ENCODE peak calls at places on chromosomes 11 and 22, in nine cellular contexts. N, E, G, H, R, T, S, D and Q are unnamed samples. For H3K36me3, the result is how much of the 10 kb centered on the place peaks cover.

GRCh38 chr11:33500865-33501479 is 199.7 kb downstream of the C11orf91 start:
- DNase-seq in H (no peak), N (peak), T (no peak), S (no peak), R (peak), G (no peak), D (no peak), E (no peak), Q (no peak)

GRCh38 chr11:73172992-73173656 is 31.0 kb upstream of the FCHSD2 start:
- DNase-seq in R (no peak), S (no peak), T (no peak), E (no peak), G (peak), H (no peak), D (no peak), N (no peak), Q (no peak)

GRCh38 chr11:2213384-2213842 is 41.8 kb upstream of the TH start:
- DNase-seq in T (peak), N (no peak), G (peak), R (peak), E (peak), H (peak), D (no peak), S (no peak), Q (no peak)

GRCh38 chr11:8389034-8389996 is 125.6 kb upstream of the LMO1 start:
- DNase-seq in R (no peak), N (peak), T (peak), D (no peak), E (no peak), H (no peak), S (no peak), G (no peak), Q (no peak)

GRCh38 chr11:35096737-35097136 is 42.2 kb upstream of the CD44 start:
- DNase-seq in G (no peak), T (no peak), R (no peak), D (no peak), S (no peak), E (no peak), H (no peak), N (peak), Q (no peak)

GRCh38 chr11:10451399-10452116 is 3.5 kb upstream of the AMPD3 start:
- DNase-seq in T (no peak), S (no peak), G (no peak), N (peak), D (no peak), H (no peak), R (no peak), E (no peak), Q (no peak)

GRCh38 chr22:41831828-41832552 is 915 bp upstream of the SREBF2 start:
- DNase-seq in T (no peak), E (no peak), R (no peak), S (no peak), D (no peak), H (no peak), G (no peak), N (no peak), Q (no peak)

GRCh38 chr11:65185869-65186341 is 4.2 kb downstream of the CAPN1 start:
- DNase-seq in G (peak), T (no peak), R (peak), N (no peak), D (no peak), H (no peak), E (peak), S (no peak), Q (no peak)

DNA sequence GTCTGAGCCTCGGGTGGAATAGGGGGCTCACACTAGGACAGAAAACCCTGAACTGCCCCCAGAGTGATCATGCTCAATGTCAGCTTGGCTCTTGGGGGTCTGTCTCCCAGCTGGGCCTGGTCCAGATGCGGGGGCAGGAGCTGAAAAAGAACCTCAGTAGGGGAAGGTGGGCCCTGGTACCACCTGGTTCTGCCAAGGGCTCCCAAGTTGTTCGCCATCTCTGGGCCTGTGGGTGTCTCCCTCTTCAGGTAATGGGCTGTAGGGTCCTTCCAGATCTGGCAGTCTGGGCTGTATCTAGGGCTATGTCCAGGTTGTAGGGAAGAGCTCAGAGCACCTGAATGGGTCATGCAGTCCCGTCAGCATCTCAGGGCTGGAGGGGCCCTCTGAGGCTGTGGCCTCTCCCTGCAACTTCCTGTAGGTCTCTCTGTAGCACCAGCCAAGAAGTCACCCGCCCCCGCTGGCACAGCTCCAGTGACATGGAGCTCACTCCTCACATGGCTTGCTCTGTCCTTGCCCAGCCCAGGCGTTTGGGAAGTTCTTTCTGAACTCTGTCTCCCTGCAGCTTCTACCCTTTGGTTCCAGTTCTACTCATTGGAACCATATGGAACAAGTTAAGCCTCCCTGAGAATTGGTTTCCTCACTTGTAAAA is 33.0 kb upstream of the SOX10 start:
- DNase-seq in T (peak), N (peak), E (peak), H (peak), G (peak), S (no peak), R (no peak), D (peak), Q (no peak)
- TF ChIP-seq CTCF in T (no peak), N (no peak), E (no peak), H (no peak), G (no peak), S (no peak), R (peak), D (no peak), Q (no peak)

GRCh38 chr11:132941761-132942160 is 590.5 kb downstream of the OPCML start:
- DNase-seq in S (peak), N (no peak), H (no peak), R (no peak), T (no peak), E (no peak), D (no peak), G (no peak), Q (no peak)

GRCh38 chr11:132942611-132943324 is 589.5 kb downstream of the OPCML start:
- DNase-seq in D (no peak), N (no peak), T (no peak), H (no peak), E (no peak), R (peak), S (peak), G (no peak), Q (no peak)

GRCh38 chr11:132944557-132944920 is 587.8 kb downstream of the OPCML start:
- DNase-seq in D (no peak), T (no peak), H (no peak), R (peak), N (no peak), E (no peak), G (no peak), S (peak), Q (no peak)

GRCh38 chr11:132943737-132944556 is 588.4 kb downstream of the OPCML start:
- DNase-seq in E (no peak), S (peak), G (peak), H (no peak), N (no peak), R (peak), D (no peak), T (no peak), Q (no peak)

DNA sequence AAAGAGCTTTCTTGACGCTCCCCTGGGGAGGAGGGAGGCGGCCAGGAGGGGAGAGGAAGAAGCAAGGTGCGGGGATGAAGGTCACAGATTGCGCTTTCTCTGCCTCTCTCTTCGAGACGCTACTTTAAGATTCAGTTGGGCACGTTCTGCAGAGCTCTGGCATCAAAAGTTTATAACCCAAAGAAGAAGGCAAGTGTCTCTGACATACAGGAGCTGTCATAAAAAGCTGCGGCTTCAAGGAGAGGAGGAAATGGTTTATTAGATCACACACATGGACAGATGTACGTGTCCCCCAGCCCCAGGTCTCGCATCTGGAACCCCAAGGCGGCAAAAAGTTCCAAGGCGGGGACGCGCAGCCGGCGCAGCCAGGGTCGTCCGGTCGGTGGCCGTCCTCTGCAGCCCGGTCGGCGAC is 589.0 kb downstream of the OPCML start:
- DNase-seq in E (no peak), R (no peak), T (no peak), H (no peak), G (no peak), N (no peak), S (peak), D (no peak), Q (no peak)
- H3K4me3 ChIP-seq in E (no peak), R (peak), T (no peak), H (no peak), G (peak), N (no peak), S (peak), D (no peak), Q (no peak)

GRCh38 chr22:45704648-45705047 is 33.0 kb downstream of the ATXN10 start:
- DNase-seq in S (no peak), G (no peak), D (no peak), N (no peak), H (no peak), E (no peak), T (no peak), R (no peak), Q (no peak)
- H3K36me3 ChIP-seq in S (half or more), G (under half), D (half or more), N (under half), H (under half), E (under half), T (half or more), R (half or more), Q (under half)

GRCh38 chr11:17775035-17775348 is 40.4 kb downstream of the KCNC1 start:
- DNase-seq in G (no peak), E (no peak), H (no peak), T (no peak), R (no peak), S (no peak), N (no peak), D (no peak), Q (no peak)
- TF ChIP-seq CTCF in G (no peak), E (no peak), H (no peak), T (no peak), R (no peak), S (no peak), N (no peak), D (no peak), Q (no peak)

GRCh38 chr22:36253523-36254490 is 874 bp downstream of the APOL1 start:
- DNase-seq in N (peak), D (peak), G (peak), S (no peak), E (peak), R (no peak), H (no peak), T (no peak), Q (no peak)
- H3K4me3 ChIP-seq in N (no peak), D (peak), G (peak), S (peak), E (peak), R (no peak), H (peak), T (peak), Q (peak)